ENCODE peak calls at places on chromosome 17, in five cellular contexts. R is AG09319; L is BJ; B is activated CD8-positive, alpha-beta T cell treated with anti-CD3 and anti-CD28 coated beads for 36 hours; K is heart right ventricle. A is an unnamed sample.

GRCh38 chr17:43906951-43907424 is 348 bp downstream of the MPP2 start:
- DNase-seq in L (no peak), R (no peak), K (no peak), B (no peak), A (no peak)

GRCh38 chr17:57424777-57425188 is 168.5 kb downstream of the MSI2 start:
- DNase-seq in K (no peak), L (no peak), B (no peak), R (no peak), A (peak)

GRCh38 chr17:67328026-67328425 is 38.4 kb downstream of the PSMD12 start:
- DNase-seq in L (no peak), B (no peak), K (no peak), R (no peak), A (no peak)

GRCh38 chr17:65742433-65743312 is 181.2 kb upstream of the AXIN2 start:
- DNase-seq in K (no peak), R (no peak), L (peak), B (no peak), A (no peak)

GRCh38 chr17:78040561-78041400 is 82.3 kb downstream of the TNRC6C start:
- DNase-seq in K (peak), B (peak), R (no peak), L (no peak), A (peak)

GRCh38 chr17:63929860-63930766 is 2.0 kb downstream of the CD79B start:
- DNase-seq in K (peak), B (no peak), L (no peak), R (no peak), A (no peak)

GRCh38 chr17:43661699-43662431 is at the start of gene MEOX1:
- DNase-seq in R (peak), B (peak), L (peak), K (peak), A (no peak)

GRCh38 chr17:18280239-18280638 is 19.8 kb downstream of the MIEF2 start:
- DNase-seq in B (no peak), K (no peak), L (no peak), R (no peak), A (peak)

GRCh38 chr17:54899721-54900456 is 763 bp upstream of the TOM1L1 start:
- DNase-seq in R (no peak), L (no peak), K (no peak), B (no peak), A (no peak)

GRCh38 chr17:73160980-73161630 is 3.7 kb upstream of the SSTR2 start:
- DNase-seq in R (no peak), K (no peak), B (no peak), L (no peak), A (no peak)

GRCh38 chr17:40283662-40284061 is 4.0 kb upstream of the CDC6 start:
- DNase-seq in B (peak), L (peak), R (peak), K (no peak), A (no peak)

GRCh38 chr17:34252138-34252889 is 2.8 kb upstream of the CCL2 start:
- DNase-seq in R (peak), B (no peak), L (peak), K (peak), A (peak)

GRCh38 chr17:44925731-44926697 is 10.7 kb upstream of the GFAP start:
- DNase-seq in K (no peak), B (no peak), R (no peak), L (no peak), A (peak)

GRCh38 chr17:65292430-65292829 is 155.3 kb downstream of the RGS9 start:
- DNase-seq in K (no peak), B (peak), L (no peak), R (no peak), A (no peak)

GRCh38 chr17:57943140-57943539 is 12.1 kb downstream of the CUEDC1 start:
- DNase-seq in L (peak), K (no peak), B (no peak), R (no peak), A (no peak)

GRCh38 chr17:77428901-77429734 is 288.3 kb downstream of the SEC14L1 start:
- DNase-seq in L (no peak), K (no peak), R (no peak), B (no peak), A (peak)

GRCh38 chr17:73015722-73016276 is 76.7 kb downstream of the SLC39A11 start:
- DNase-seq in B (no peak), K (no peak), L (no peak), R (no peak), A (no peak)

GRCh38 chr17:75925912-75926311 is 14.9 kb downstream of the FBF1 start:
- DNase-seq in R (no peak), K (no peak), B (no peak), L (no peak), A (no peak)

GRCh38 chr17:44331249-44331760 is 6.7 kb upstream of the SLC25A39 start:
- DNase-seq in K (peak), L (peak), R (no peak), B (peak), A (no peak)

GRCh38 chr17:1754430-1755112 is 7.3 kb upstream of the SERPINF1 start:
- DNase-seq in L (no peak), B (no peak), K (no peak), R (no peak), A (peak)

DNA sequence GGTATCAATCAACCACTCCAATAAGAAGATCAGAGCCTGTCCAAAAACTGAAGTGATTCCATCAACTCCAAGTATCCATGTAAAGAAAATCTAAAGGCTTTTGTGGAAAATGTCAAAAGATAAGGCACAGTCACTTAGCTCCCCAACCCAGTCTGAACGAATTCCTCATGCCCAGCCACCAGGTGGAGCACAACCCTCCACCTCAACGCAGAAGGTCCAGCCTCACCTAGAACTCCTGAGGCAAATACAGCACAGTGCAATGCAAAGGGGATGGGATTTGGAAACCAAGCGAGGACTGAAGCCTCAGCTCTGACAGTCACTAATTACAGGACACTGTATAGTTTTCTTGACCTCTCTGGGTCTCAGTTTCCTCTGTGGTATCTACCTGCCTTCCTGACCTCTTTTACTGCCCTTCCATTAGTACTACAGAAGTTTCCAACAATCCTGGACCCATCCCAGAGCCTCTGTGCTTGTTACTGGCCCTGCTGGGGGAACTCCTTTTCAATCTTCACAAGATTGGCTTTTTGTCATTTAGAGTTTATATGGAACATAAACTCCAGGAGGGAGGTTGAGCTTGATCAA is 2.0 kb downstream of the NCBP3 start:
- DNase-seq in L (no peak), K (no peak), R (no peak), B (peak), A (no peak)
- TF ChIP-seq CTCF in L (peak), K (peak), R (peak), B (peak), A (peak)

GRCh38 chr17:69639096-69639495 is 224.6 kb downstream of the MAP2K6 start:
- DNase-seq in K (no peak), L (no peak), R (no peak), B (no peak), A (no peak)
- TF ChIP-seq CTCF in K (no peak), L (no peak), R (no peak), B (no peak), A (no peak)

DNA sequence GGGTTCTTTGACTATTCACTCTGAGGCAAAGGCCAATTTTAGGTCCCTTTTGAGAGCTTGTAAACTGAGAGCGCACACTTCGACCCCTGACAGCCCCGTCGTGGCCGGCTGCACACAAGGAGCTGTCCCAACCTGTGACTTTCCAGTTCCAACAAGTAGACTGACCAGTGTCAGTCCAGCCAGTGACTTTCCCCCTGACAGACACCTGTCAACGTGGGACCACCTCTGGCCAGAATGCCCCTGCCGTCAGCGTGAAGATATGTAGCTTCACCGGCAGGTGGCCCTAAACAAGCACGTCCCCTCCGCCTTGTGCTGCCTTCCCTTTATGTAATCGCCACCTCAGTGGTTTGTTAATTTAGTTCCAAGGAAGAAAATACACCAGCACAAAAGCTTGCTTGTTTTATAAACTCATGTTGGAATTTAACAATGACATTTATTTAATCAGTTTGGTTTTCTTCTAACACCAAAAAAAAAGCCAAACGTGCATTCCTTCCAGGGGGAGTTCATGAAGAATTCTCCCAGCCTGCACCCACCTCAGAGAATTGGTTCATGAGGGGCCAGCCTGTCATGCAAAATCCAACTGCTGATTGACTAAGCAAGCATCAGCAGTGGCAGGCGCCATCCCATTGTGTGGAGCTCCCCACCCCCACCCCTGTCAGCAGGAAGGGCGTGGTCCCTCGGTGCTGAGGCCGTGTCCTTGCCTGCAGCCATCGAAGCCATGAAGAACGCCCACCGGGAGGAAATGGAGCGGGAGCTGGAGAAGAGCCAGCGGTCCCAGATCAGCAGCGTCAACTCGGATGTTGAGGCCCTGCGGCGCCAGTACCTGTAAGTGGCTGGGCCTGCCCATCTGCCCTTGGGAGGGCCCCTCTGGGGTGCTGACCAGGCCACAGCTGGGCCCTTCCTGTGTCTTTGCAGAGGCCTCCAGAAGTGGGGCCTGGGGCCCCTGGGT is 33.9 kb downstream of the PLD6 start:
- DNase-seq in L (no peak), R (no peak), B (no peak), K (peak), A (no peak)
- TF ChIP-seq CTCF in L (no peak), R (no peak), B (no peak), K (no peak), A (no peak)

DNA sequence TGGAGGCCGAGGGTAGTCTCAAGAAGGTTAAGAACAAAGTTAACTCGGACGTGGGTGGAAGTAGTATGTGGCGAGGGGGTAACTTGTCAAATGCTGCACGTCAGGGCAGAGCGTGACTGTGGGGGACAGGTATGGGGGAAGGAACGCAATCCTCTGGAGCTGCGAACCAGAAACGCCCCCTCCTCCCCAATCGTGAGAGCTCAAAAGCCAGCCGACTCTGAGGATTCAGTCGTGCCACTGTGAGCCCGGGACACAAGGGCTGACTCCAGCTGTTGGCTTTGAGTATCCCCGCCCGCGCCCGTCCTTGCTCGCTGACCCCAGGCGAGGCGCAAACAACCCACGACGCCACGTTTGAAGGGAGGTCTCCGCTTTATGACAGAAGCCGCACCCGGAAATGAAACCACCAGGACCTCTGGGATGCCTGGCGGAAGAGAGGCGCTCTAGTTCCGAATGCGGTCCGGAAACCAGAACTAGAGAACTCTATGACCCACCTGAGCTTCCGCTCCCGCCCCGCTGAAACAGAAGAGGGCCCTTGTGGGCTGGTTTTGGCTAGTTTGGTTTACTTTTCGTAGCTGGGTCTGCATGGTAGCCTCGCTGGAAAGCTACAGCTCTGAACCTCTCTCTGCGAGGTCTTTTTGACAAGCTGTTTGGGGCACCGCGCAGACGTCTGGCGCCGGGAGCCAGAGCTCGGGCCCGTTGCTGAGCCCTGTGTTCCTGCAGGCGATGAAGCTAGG is at the start of gene PEX12:
- DNase-seq in R (peak), L (peak), B (peak), K (peak), A (peak)
- TF ChIP-seq CTCF in R (no peak), L (peak), B (no peak), K (no peak), A (no peak)